ENCODE peak calls at places on chromosome 4, in nine cellular contexts. One of them, this sample, is unnamed.

GRCh38 chr4:39698424-39699009 is 581 bp downstream of the UBE2K start:
- DNase-seq in GM12891: no peak
- DNase-seq in sigmoid colon: peak
- DNase-seq in GM12892: no peak
- DNase-seq in suprapubic skin: peak
- DNase-seq in breast epithelium: peak
- DNase-seq in upper lobe of left lung: peak
- DNase-seq in K562: peak
- DNase-seq in HCT116: no peak
- DNase-seq in this sample: peak

GRCh38 chr4:116839826-116840225 is 245.6 kb downstream of the TRAM1L1 start:
- DNase-seq in GM12891: no peak
- DNase-seq in sigmoid colon: no peak
- DNase-seq in GM12892: no peak
- DNase-seq in suprapubic skin: no peak
- DNase-seq in breast epithelium: no peak
- DNase-seq in upper lobe of left lung: no peak
- DNase-seq in K562: no peak
- DNase-seq in HCT116: no peak
- DNase-seq in this sample: no peak

GRCh38 chr4:7964890-7965662 is 25.4 kb upstream of the AFAP1 start:
- DNase-seq in GM12891: no peak
- DNase-seq in sigmoid colon: peak
- DNase-seq in GM12892: no peak
- DNase-seq in suprapubic skin: no peak
- DNase-seq in breast epithelium: no peak
- DNase-seq in upper lobe of left lung: peak
- DNase-seq in K562: no peak
- DNase-seq in HCT116: no peak
- DNase-seq in this sample: no peak

GRCh38 chr4:153191795-153192363 is 12.4 kb upstream of the TRIM2 start:
- DNase-seq in GM12891: no peak
- DNase-seq in sigmoid colon: peak
- DNase-seq in GM12892: no peak
- DNase-seq in suprapubic skin: no peak
- DNase-seq in breast epithelium: no peak
- DNase-seq in upper lobe of left lung: no peak
- DNase-seq in K562: no peak
- DNase-seq in HCT116: no peak
- DNase-seq in this sample: no peak

GRCh38 chr4:64774626-64775025 is 365.4 kb upstream of the TECRL start:
- DNase-seq in GM12891: no peak
- DNase-seq in sigmoid colon: no peak
- DNase-seq in GM12892: no peak
- DNase-seq in suprapubic skin: no peak
- DNase-seq in breast epithelium: no peak
- DNase-seq in upper lobe of left lung: no peak
- DNase-seq in K562: no peak
- DNase-seq in HCT116: no peak
- DNase-seq in this sample: no peak

GRCh38 chr4:188976644-188977115 is 837.4 kb downstream of the TRIML1 start:
- DNase-seq in GM12891: no peak
- DNase-seq in sigmoid colon: no peak
- DNase-seq in GM12892: no peak
- DNase-seq in suprapubic skin: no peak
- DNase-seq in breast epithelium: no peak
- DNase-seq in upper lobe of left lung: no peak
- DNase-seq in K562: no peak
- DNase-seq in HCT116: no peak
- DNase-seq in this sample: no peak

GRCh38 chr4:36088542-36088941 is 155.8 kb downstream of the ARAP2 start:
- DNase-seq in GM12891: no peak
- DNase-seq in sigmoid colon: no peak
- DNase-seq in GM12892: no peak
- DNase-seq in suprapubic skin: no peak
- DNase-seq in breast epithelium: no peak
- DNase-seq in upper lobe of left lung: no peak
- DNase-seq in K562: no peak
- DNase-seq in HCT116: no peak
- DNase-seq in this sample: no peak

GRCh38 chr4:12724520-12724919 is 759.6 kb downstream of the RAB28 start:
- DNase-seq in GM12891: no peak
- DNase-seq in sigmoid colon: no peak
- DNase-seq in GM12892: no peak
- DNase-seq in suprapubic skin: no peak
- DNase-seq in breast epithelium: no peak
- DNase-seq in upper lobe of left lung: no peak
- DNase-seq in K562: peak
- DNase-seq in HCT116: no peak
- DNase-seq in this sample: no peak

GRCh38 chr4:154908168-154908567 is 127.1 kb downstream of the RBM46 start:
- DNase-seq in GM12891: no peak
- DNase-seq in sigmoid colon: no peak
- DNase-seq in GM12892: no peak
- DNase-seq in suprapubic skin: no peak
- DNase-seq in breast epithelium: no peak
- DNase-seq in upper lobe of left lung: no peak
- DNase-seq in K562: no peak
- DNase-seq in HCT116: no peak
- DNase-seq in this sample: no peak

GRCh38 chr4:175531405-175532091 is 280.5 kb downstream of the GPM6A start:
- DNase-seq in GM12891: no peak
- DNase-seq in sigmoid colon: no peak
- DNase-seq in GM12892: no peak
- DNase-seq in suprapubic skin: no peak
- DNase-seq in breast epithelium: no peak
- DNase-seq in upper lobe of left lung: no peak
- DNase-seq in K562: no peak
- DNase-seq in HCT116: no peak
- DNase-seq in this sample: no peak

GRCh38 chr4:38230121-38230728 is 270.0 kb downstream of the PTTG2 start:
- DNase-seq in GM12891: no peak
- DNase-seq in sigmoid colon: no peak
- DNase-seq in GM12892: no peak
- DNase-seq in suprapubic skin: no peak
- DNase-seq in breast epithelium: no peak
- DNase-seq in upper lobe of left lung: no peak
- DNase-seq in K562: peak
- DNase-seq in HCT116: peak
- DNase-seq in this sample: no peak

GRCh38 chr4:47349323-47349722 is 114.2 kb downstream of the COMMD8 start:
- DNase-seq in GM12891: no peak
- DNase-seq in sigmoid colon: no peak
- DNase-seq in GM12892: no peak
- DNase-seq in suprapubic skin: no peak
- DNase-seq in breast epithelium: no peak
- DNase-seq in upper lobe of left lung: no peak
- DNase-seq in K562: no peak
- DNase-seq in HCT116: no peak
- DNase-seq in this sample: no peak

GRCh38 chr4:40165931-40166330 is 30.9 kb upstream of the RHOH start:
- DNase-seq in GM12891: no peak
- DNase-seq in sigmoid colon: no peak
- DNase-seq in GM12892: no peak
- DNase-seq in suprapubic skin: no peak
- DNase-seq in breast epithelium: no peak
- DNase-seq in upper lobe of left lung: no peak
- DNase-seq in K562: no peak
- DNase-seq in HCT116: no peak
- DNase-seq in this sample: no peak

GRCh38 chr4:39649639-39650265 is 11.1 kb upstream of the SMIM14 start:
- DNase-seq in GM12891: no peak
- DNase-seq in sigmoid colon: no peak
- DNase-seq in GM12892: no peak
- DNase-seq in suprapubic skin: no peak
- DNase-seq in breast epithelium: no peak
- DNase-seq in upper lobe of left lung: no peak
- DNase-seq in K562: no peak
- DNase-seq in HCT116: no peak
- DNase-seq in this sample: no peak

GRCh38 chr4:107243141-107243779 is 207.1 kb upstream of the DKK2 start:
- DNase-seq in GM12891: no peak
- DNase-seq in sigmoid colon: peak
- DNase-seq in GM12892: no peak
- DNase-seq in suprapubic skin: peak
- DNase-seq in breast epithelium: no peak
- DNase-seq in upper lobe of left lung: no peak
- DNase-seq in K562: no peak
- DNase-seq in HCT116: no peak
- DNase-seq in this sample: no peak

GRCh38 chr4:70651864-70652506 is 14.3 kb downstream of the JCHAIN start:
- DNase-seq in GM12891: no peak
- DNase-seq in sigmoid colon: no peak
- DNase-seq in GM12892: no peak
- DNase-seq in suprapubic skin: no peak
- DNase-seq in breast epithelium: no peak
- DNase-seq in upper lobe of left lung: no peak
- DNase-seq in K562: peak
- DNase-seq in HCT116: peak
- DNase-seq in this sample: no peak

GRCh38 chr4:7280906-7281305 is 88.6 kb downstream of the SORCS2 start:
- DNase-seq in GM12891: no peak
- DNase-seq in sigmoid colon: no peak
- DNase-seq in GM12892: no peak
- DNase-seq in suprapubic skin: no peak
- DNase-seq in breast epithelium: no peak
- DNase-seq in upper lobe of left lung: no peak
- DNase-seq in K562: no peak
- DNase-seq in HCT116: no peak
- DNase-seq in this sample: no peak

GRCh38 chr4:187598246-187598645 is 397.3 kb upstream of the ZFP42 start:
- DNase-seq in GM12891: no peak
- DNase-seq in sigmoid colon: no peak
- DNase-seq in GM12892: no peak
- DNase-seq in suprapubic skin: no peak
- DNase-seq in breast epithelium: no peak
- DNase-seq in upper lobe of left lung: no peak
- DNase-seq in K562: no peak
- DNase-seq in HCT116: no peak
- DNase-seq in this sample: no peak

GRCh38 chr4:173403051-173403450 is 4.1 kb upstream of the SCRG1 start:
- DNase-seq in GM12891: no peak
- DNase-seq in sigmoid colon: no peak
- DNase-seq in GM12892: no peak
- DNase-seq in suprapubic skin: no peak
- DNase-seq in breast epithelium: no peak
- DNase-seq in upper lobe of left lung: no peak
- DNase-seq in K562: no peak
- DNase-seq in HCT116: no peak
- DNase-seq in this sample: no peak

GRCh38 chr4:28146191-28146590 is 1285.5 kb downstream of the STIM2 start:
- DNase-seq in GM12891: no peak
- DNase-seq in sigmoid colon: no peak
- DNase-seq in GM12892: no peak
- DNase-seq in suprapubic skin: no peak
- DNase-seq in breast epithelium: no peak
- DNase-seq in upper lobe of left lung: no peak
- DNase-seq in K562: no peak
- DNase-seq in HCT116: no peak
- DNase-seq in this sample: no peak

GRCh38 chr4:149164282-149164681 is 651.4 kb downstream of the IQCM start:
- DNase-seq in GM12891: no peak
- DNase-seq in sigmoid colon: no peak
- DNase-seq in GM12892: no peak
- DNase-seq in suprapubic skin: no peak
- DNase-seq in breast epithelium: no peak
- DNase-seq in upper lobe of left lung: no peak
- DNase-seq in K562: no peak
- DNase-seq in HCT116: no peak
- DNase-seq in this sample: no peak

GRCh38 chr4:185567828-185568442 is 32.6 kb upstream of the PDLIM3 start:
- DNase-seq in GM12891: no peak
- DNase-seq in sigmoid colon: peak
- DNase-seq in GM12892: no peak
- DNase-seq in suprapubic skin: no peak
- DNase-seq in breast epithelium: peak
- DNase-seq in upper lobe of left lung: no peak
- DNase-seq in K562: no peak
- DNase-seq in HCT116: no peak
- DNase-seq in this sample: no peak

GRCh38 chr4:73653695-73654106 is 33.5 kb upstream of the RASSF6 start:
- DNase-seq in GM12891: peak
- DNase-seq in sigmoid colon: no peak
- DNase-seq in GM12892: no peak
- DNase-seq in suprapubic skin: no peak
- DNase-seq in breast epithelium: no peak
- DNase-seq in upper lobe of left lung: peak
- DNase-seq in K562: peak
- DNase-seq in HCT116: peak
- DNase-seq in this sample: no peak
- TF ChIP-seq POLR2AphosphoS5 in GM12891: no peak
- TF ChIP-seq POLR2AphosphoS5 in sigmoid colon: no peak
- TF ChIP-seq POLR2AphosphoS5 in GM12892: no peak
- TF ChIP-seq POLR2AphosphoS5 in suprapubic skin: no peak
- TF ChIP-seq POLR2AphosphoS5 in breast epithelium: no peak
- TF ChIP-seq POLR2AphosphoS5 in upper lobe of left lung: no peak
- TF ChIP-seq POLR2AphosphoS5 in K562: no peak
- TF ChIP-seq POLR2AphosphoS5 in HCT116: no peak
- TF ChIP-seq POLR2AphosphoS5 in this sample: no peak

GRCh38 chr4:78779280-78779679 is 3.1 kb downstream of the BMP2K start:
- DNase-seq in GM12891: no peak
- DNase-seq in sigmoid colon: no peak
- DNase-seq in GM12892: no peak
- DNase-seq in suprapubic skin: no peak
- DNase-seq in breast epithelium: no peak
- DNase-seq in upper lobe of left lung: no peak
- DNase-seq in K562: no peak
- DNase-seq in HCT116: no peak
- DNase-seq in this sample: no peak
- TF ChIP-seq POLR2A in GM12891: no peak
- TF ChIP-seq POLR2A in sigmoid colon: no peak
- TF ChIP-seq POLR2A in GM12892: no peak
- TF ChIP-seq POLR2A in suprapubic skin: no peak
- TF ChIP-seq POLR2A in breast epithelium: no peak
- TF ChIP-seq POLR2A in upper lobe of left lung: no peak
- TF ChIP-seq POLR2A in K562: no peak
- TF ChIP-seq POLR2A in HCT116: no peak
- TF ChIP-seq POLR2A in this sample: no peak

GRCh38 chr4:56435748-56436442 is at the start of gene PAICS:
- DNase-seq in GM12891: peak
- DNase-seq in sigmoid colon: peak
- DNase-seq in GM12892: peak
- DNase-seq in suprapubic skin: peak
- DNase-seq in breast epithelium: peak
- DNase-seq in upper lobe of left lung: peak
- DNase-seq in K562: peak
- DNase-seq in HCT116: peak
- DNase-seq in this sample: peak
- TF ChIP-seq POLR2AphosphoS5 in GM12891: peak
- TF ChIP-seq POLR2AphosphoS5 in sigmoid colon: peak
- TF ChIP-seq POLR2AphosphoS5 in GM12892: peak
- TF ChIP-seq POLR2AphosphoS5 in suprapubic skin: peak
- TF ChIP-seq POLR2AphosphoS5 in breast epithelium: peak
- TF ChIP-seq POLR2AphosphoS5 in upper lobe of left lung: peak
- TF ChIP-seq POLR2AphosphoS5 in K562: no peak
- TF ChIP-seq POLR2AphosphoS5 in HCT116: peak
- TF ChIP-seq POLR2AphosphoS5 in this sample: peak

DNA sequence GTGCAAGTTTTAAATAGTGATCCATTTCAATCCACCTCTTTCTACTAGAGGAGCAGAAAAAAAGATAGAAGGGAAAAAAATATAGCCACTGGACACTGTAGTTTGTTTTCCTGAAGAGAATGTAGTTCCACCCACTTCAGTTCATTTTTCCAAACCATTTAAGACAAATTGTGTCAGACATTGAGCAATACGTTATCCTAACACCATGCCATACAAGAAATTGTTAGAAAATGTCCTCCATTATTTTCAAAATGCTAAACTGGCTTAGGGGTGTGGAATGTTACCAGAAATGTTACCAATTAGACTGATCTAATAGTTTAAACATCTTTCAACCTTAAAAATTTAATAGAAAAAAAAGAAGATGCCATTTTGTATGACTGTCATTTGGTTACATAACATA is 48.6 kb upstream of the ETNPPL start:
- DNase-seq in GM12891: no peak
- DNase-seq in sigmoid colon: no peak
- DNase-seq in GM12892: no peak
- DNase-seq in suprapubic skin: no peak
- DNase-seq in breast epithelium: no peak
- DNase-seq in upper lobe of left lung: no peak
- DNase-seq in K562: no peak
- DNase-seq in HCT116: no peak
- DNase-seq in this sample: no peak
- TF ChIP-seq POLR2A in GM12891: no peak
- TF ChIP-seq POLR2A in sigmoid colon: no peak
- TF ChIP-seq POLR2A in GM12892: no peak
- TF ChIP-seq POLR2A in suprapubic skin: no peak
- TF ChIP-seq POLR2A in breast epithelium: no peak
- TF ChIP-seq POLR2A in upper lobe of left lung: no peak
- TF ChIP-seq POLR2A in K562: no peak
- TF ChIP-seq POLR2A in HCT116: no peak
- TF ChIP-seq POLR2A in this sample: no peak

This sample was measured in spleen.